ENCODE peak calls at places on chromosomes 7 and 10, in five cellular contexts. One of them, this sample, is unnamed.

GRCh38 chr10:24047201-24047600 is 161.7 kb upstream of the KIAA1217 start:
- DNase-seq in HepG2: no peak
- DNase-seq in H1: no peak
- DNase-seq in GM23338: no peak
- DNase-seq in K562: no peak
- DNase-seq in this sample: no peak

GRCh38 chr7:351256-351655 is 61.3 kb downstream of the FOXL3 start:
- DNase-seq in H1: no peak
- DNase-seq in GM23338: no peak
- DNase-seq in HepG2: no peak
- DNase-seq in K562: no peak
- DNase-seq in this sample: no peak

GRCh38 chr7:2019693-2020511 is 212.8 kb downstream of the MAD1L1 start:
- DNase-seq in K562: peak
- DNase-seq in GM23338: no peak
- DNase-seq in HepG2: no peak
- DNase-seq in H1: no peak
- DNase-seq in this sample: no peak

GRCh38 chr7:155805826-155806095 is 6.5 kb downstream of the SHH start:
- DNase-seq in HepG2: no peak
- DNase-seq in K562: no peak
- DNase-seq in GM23338: peak
- DNase-seq in H1: no peak
- DNase-seq in this sample: no peak

GRCh38 chr7:140059288-140060242 is 3.2 kb downstream of the PARP12 start:
- DNase-seq in H1: no peak
- DNase-seq in GM23338: no peak
- DNase-seq in K562: no peak
- DNase-seq in HepG2: peak
- DNase-seq in this sample: no peak

GRCh38 chr10:43075612-43076003 is 1.3 kb upstream of the RET start:
- DNase-seq in HepG2: no peak
- DNase-seq in H1: no peak
- DNase-seq in K562: peak
- DNase-seq in GM23338: peak
- DNase-seq in this sample: peak

GRCh38 chr10:30115391-30116253 is 56.2 kb upstream of the JCAD start:
- DNase-seq in H1: no peak
- DNase-seq in GM23338: peak
- DNase-seq in HepG2: no peak
- DNase-seq in K562: no peak
- DNase-seq in this sample: no peak

GRCh38 chr10:11335167-11335652 is 276.2 kb downstream of the USP6NL start:
- DNase-seq in HepG2: no peak
- DNase-seq in GM23338: no peak
- DNase-seq in K562: no peak
- DNase-seq in H1: no peak
- DNase-seq in this sample: no peak

GRCh38 chr10:78623577-78624215 is 445.1 kb upstream of the ZMIZ1 start:
- DNase-seq in GM23338: no peak
- DNase-seq in HepG2: peak
- DNase-seq in K562: no peak
- DNase-seq in H1: no peak
- DNase-seq in this sample: no peak

GRCh38 chr10:98295907-98296306 is 27.9 kb upstream of the LOXL4 start:
- DNase-seq in GM23338: peak
- DNase-seq in H1: no peak
- DNase-seq in HepG2: no peak
- DNase-seq in K562: no peak
- DNase-seq in this sample: no peak

GRCh38 chr7:126700807-126701604 is 551.7 kb downstream of the GRM8 start:
- DNase-seq in H1: peak
- DNase-seq in GM23338: peak
- DNase-seq in K562: peak
- DNase-seq in HepG2: peak
- DNase-seq in this sample: peak

GRCh38 chr10:132376394-132376851 is 20.6 kb upstream of the PWWP2B start:
- DNase-seq in K562: no peak
- DNase-seq in HepG2: no peak
- DNase-seq in GM23338: no peak
- DNase-seq in H1: no peak
- DNase-seq in this sample: no peak

GRCh38 chr7:79137942-79138341 is 315.5 kb downstream of the MAGI2 start:
- DNase-seq in GM23338: no peak
- DNase-seq in HepG2: no peak
- DNase-seq in K562: no peak
- DNase-seq in H1: no peak
- DNase-seq in this sample: no peak

GRCh38 chr10:132168571-132169030 is 18.1 kb upstream of the DPYSL4 start:
- DNase-seq in HepG2: no peak
- DNase-seq in K562: no peak
- DNase-seq in GM23338: no peak
- DNase-seq in H1: no peak
- DNase-seq in this sample: peak

GRCh38 chr10:6275022-6275997 is 72.6 kb downstream of the PFKFB3 start:
- DNase-seq in H1: peak
- DNase-seq in HepG2: peak
- DNase-seq in GM23338: peak
- DNase-seq in K562: peak
- DNase-seq in this sample: peak

GRCh38 chr10:53771701-53772100 is 999.1 kb upstream of the MBL2 start:
- DNase-seq in H1: no peak
- DNase-seq in HepG2: no peak
- DNase-seq in K562: no peak
- DNase-seq in GM23338: no peak
- DNase-seq in this sample: no peak

GRCh38 chr10:73159038-73159648 is 8.7 kb downstream of the ECD start:
- DNase-seq in H1: peak
- DNase-seq in GM23338: peak
- DNase-seq in K562: peak
- DNase-seq in HepG2: peak
- DNase-seq in this sample: peak

GRCh38 chr7:155381852-155382801 is 75.8 kb upstream of the EN2 start:
- DNase-seq in H1: no peak
- DNase-seq in GM23338: peak
- DNase-seq in HepG2: no peak
- DNase-seq in K562: no peak
- DNase-seq in this sample: no peak

DNA sequence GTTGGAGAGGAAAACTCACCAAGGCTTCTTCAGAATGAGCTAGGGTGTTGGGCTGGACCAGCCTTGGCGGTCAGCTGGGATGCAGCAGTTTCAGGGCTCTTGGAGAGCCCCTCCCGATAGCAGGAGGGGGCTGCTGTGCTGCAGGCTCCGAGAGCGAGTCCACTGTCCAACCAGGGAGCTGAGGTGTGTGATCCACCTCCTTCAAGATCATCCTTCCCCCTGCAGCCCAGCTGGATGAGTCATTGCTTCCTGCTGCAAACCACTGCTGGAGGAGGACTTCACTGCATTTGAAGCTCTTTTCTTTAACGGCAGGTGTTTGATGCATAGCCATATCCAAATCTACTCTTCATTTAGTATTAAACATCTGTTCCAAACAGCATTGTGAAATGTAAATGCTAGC is 54.2 kb upstream of the EBF3 start:
- DNase-seq in K562: no peak
- DNase-seq in H1: peak
- DNase-seq in HepG2: no peak
- DNase-seq in GM23338: no peak
- DNase-seq in this sample: no peak
- TF ChIP-seq CREB1 in K562: no peak
- TF ChIP-seq CREB1 in H1: no peak
- TF ChIP-seq CREB1 in HepG2: no peak
- TF ChIP-seq CREB1 in GM23338: no peak
- TF ChIP-seq CREB1 in this sample: no peak

GRCh38 chr10:639001-639750 is 50.3 kb downstream of the DIP2C start:
- DNase-seq in HepG2: no peak
- DNase-seq in K562: no peak
- DNase-seq in H1: no peak
- DNase-seq in GM23338: no peak
- DNase-seq in this sample: no peak

GRCh38 chr10:637221-637620 is 52.2 kb downstream of the DIP2C start:
- DNase-seq in GM23338: no peak
- DNase-seq in HepG2: no peak
- DNase-seq in H1: no peak
- DNase-seq in K562: no peak
- DNase-seq in this sample: no peak

GRCh38 chr10:636769-637168 is 52.7 kb downstream of the DIP2C start:
- DNase-seq in H1: no peak
- DNase-seq in GM23338: no peak
- DNase-seq in HepG2: no peak
- DNase-seq in K562: no peak
- DNase-seq in this sample: no peak

GRCh38 chr10:636016-636730 is 53.3 kb downstream of the DIP2C start:
- DNase-seq in GM23338: no peak
- DNase-seq in K562: no peak
- DNase-seq in H1: no peak
- DNase-seq in HepG2: no peak
- DNase-seq in this sample: no peak

DNA sequence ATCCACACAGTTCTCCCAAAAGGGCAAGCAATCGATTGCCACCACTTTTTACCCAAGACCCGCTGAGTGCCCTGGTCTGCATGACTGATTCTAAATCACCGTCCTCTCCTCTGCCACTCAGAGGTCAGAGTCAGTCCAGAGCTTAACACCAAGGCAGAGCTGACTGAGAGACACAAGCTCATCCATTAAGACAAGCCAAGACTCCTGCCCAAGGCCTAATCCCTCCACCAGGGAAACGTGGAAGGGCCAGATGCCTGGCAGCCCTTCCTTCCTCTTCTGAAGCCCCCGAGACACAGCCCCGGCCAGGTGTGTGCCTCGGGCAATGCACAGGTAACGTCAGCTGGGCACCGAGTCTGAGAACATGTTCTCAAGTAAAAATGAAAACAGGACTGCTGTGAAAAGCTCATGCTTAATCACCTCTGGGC is 51.7 kb downstream of the DIP2C start:
- DNase-seq in HepG2: no peak
- DNase-seq in H1: no peak
- DNase-seq in GM23338: no peak
- DNase-seq in K562: no peak
- DNase-seq in this sample: no peak
- TF ChIP-seq CREB1 in HepG2: no peak
- TF ChIP-seq CREB1 in H1: no peak
- TF ChIP-seq CREB1 in GM23338: no peak
- TF ChIP-seq CREB1 in K562: no peak
- TF ChIP-seq CREB1 in this sample: no peak

GRCh38 chr7:44279286-44279685 is 46.1 kb downstream of the CAMK2B start:
- DNase-seq in H1: no peak
- DNase-seq in HepG2: no peak
- DNase-seq in K562: no peak
- DNase-seq in GM23338: no peak
- DNase-seq in this sample: peak
- TF ChIP-seq CREB1 in H1: no peak
- TF ChIP-seq CREB1 in HepG2: no peak
- TF ChIP-seq CREB1 in K562: no peak
- TF ChIP-seq CREB1 in GM23338: no peak
- TF ChIP-seq CREB1 in this sample: no peak

DNA sequence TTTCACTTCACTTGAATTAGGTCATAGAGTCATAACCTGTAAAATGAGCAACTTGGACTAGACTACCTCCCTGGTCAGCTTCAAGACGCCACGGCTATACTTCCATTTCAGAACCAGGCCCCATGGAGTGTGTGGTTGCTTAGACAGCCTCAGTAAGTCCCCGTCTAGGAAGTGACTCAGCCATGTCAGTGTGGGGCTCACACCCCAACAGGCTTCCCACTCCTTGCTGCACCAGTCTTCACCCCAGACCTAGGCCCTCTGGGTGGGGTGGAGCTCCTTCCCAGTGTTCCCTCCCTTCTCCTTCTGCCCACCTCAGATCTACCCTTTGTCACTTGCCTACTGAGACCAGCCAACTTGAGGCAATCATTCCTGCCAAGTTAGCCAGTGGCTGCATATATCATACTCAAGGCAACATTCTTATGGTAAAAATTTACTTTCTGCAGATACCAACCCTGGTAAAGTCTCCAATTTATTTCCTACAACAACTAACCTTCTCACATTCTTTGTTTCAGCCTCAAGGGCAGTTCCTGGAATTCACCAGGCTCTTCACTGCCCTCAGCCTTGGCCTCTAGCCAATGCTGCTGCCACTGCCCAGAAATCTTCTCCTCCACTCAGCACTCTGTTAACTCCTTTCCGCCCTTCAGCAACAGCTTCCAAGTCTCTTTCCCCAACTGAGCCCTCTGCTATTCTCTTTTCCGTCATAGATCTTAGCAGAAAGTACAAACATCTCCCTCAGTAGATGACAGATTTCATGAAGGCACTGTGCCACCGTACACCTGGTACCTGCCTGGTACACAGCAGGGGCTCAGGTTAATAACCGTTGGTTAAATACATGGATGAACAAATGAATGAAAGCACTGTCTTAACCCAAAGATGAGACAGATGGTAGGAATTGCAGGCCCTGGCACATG is 31.3 kb upstream of the ZNRF2 start:
- DNase-seq in H1: no peak
- DNase-seq in GM23338: no peak
- DNase-seq in HepG2: no peak
- DNase-seq in K562: no peak
- DNase-seq in this sample: no peak
- TF ChIP-seq CREB1 in H1: no peak
- TF ChIP-seq CREB1 in GM23338: no peak
- TF ChIP-seq CREB1 in HepG2: no peak
- TF ChIP-seq CREB1 in K562: no peak
- TF ChIP-seq CREB1 in this sample: no peak

GRCh38 chr10:80171248-80171660 is 34.1 kb downstream of the ANXA11 start:
- DNase-seq in H1: no peak
- DNase-seq in K562: no peak
- DNase-seq in GM23338: peak
- DNase-seq in HepG2: no peak
- DNase-seq in this sample: no peak

GRCh38 chr10:80172896-80173295 is 32.4 kb downstream of the ANXA11 start:
- DNase-seq in K562: no peak
- DNase-seq in H1: no peak
- DNase-seq in HepG2: no peak
- DNase-seq in GM23338: no peak
- DNase-seq in this sample: no peak

GRCh38 chr10:80168679-80169380 is 36.3 kb downstream of the PLAC9 start:
- DNase-seq in HepG2: no peak
- DNase-seq in GM23338: peak
- DNase-seq in K562: peak
- DNase-seq in H1: no peak
- DNase-seq in this sample: peak

GRCh38 chr10:80170026-80170425 is 35.3 kb downstream of the ANXA11 start:
- DNase-seq in K562: no peak
- DNase-seq in H1: no peak
- DNase-seq in HepG2: no peak
- DNase-seq in GM23338: no peak
- DNase-seq in this sample: no peak

GRCh38 chr10:80170641-80171040 is 34.7 kb downstream of the ANXA11 start:
- DNase-seq in H1: no peak
- DNase-seq in K562: no peak
- DNase-seq in GM23338: no peak
- DNase-seq in HepG2: no peak
- DNase-seq in this sample: no peak
- TF ChIP-seq CREB1 in H1: no peak
- TF ChIP-seq CREB1 in K562: no peak
- TF ChIP-seq CREB1 in GM23338: no peak
- TF ChIP-seq CREB1 in HepG2: no peak
- TF ChIP-seq CREB1 in this sample: no peak